ENCODE peak calls at places on chromosome 20, in six cellular contexts. A is ELR; W is NCI-H748 treated with DMSO at 0.1 percent for 48 hours; O is central memory CD4-positive, alpha-beta T cell; I is stimulated activated naive CD8-positive, alpha-beta T cell treated with anti-CD3 and anti-CD28 coated beads, Interleukin-15, Interleukin-2, amounts not matched to agents 100 U/mL and 50 U/mL, for 24 hours; S is effector memory CD4-positive, alpha-beta T cell. F is an unnamed sample.
A peak's percentile ranks its signal among the peaks of the same experiment; 100 is the strongest.

GRCh38 chr20:50003253-50003656 is 20.5 kb downstream of the SNAI1 start:
- DNase-seq in I (no peak), A (peak; percentile 89), O (no peak), W (no peak), S (no peak), F (peak; percentile 95)

GRCh38 chr20:45254867-45255266 is 503 bp upstream of the SLPI start:
- DNase-seq in S (no peak), O (no peak), W (no peak), A (peak; percentile 5), I (no peak), F (peak; percentile 92)

GRCh38 chr20:36415475-36416002 is 109.4 kb downstream of the DLGAP4 start:
- DNase-seq in I (no peak), A (no peak), W (no peak), S (no peak), O (no peak), F (no peak)

GRCh38 chr20:41524980-41525613 is 93.1 kb downstream of the CHD6 start:
- DNase-seq in W (no peak), O (no peak), I (no peak), S (no peak), A (peak; percentile 49), F (peak; percentile 77)

GRCh38 chr20:50804453-50805348 is 9.8 kb downstream of the BCAS4 start:
- DNase-seq in A (no peak), W (no peak), I (no peak), S (no peak), O (peak; percentile 33), F (no peak)

GRCh38 chr20:31903630-31904386 is 33.4 kb downstream of the TTLL9 start:
- DNase-seq in W (no peak), O (no peak), A (no peak), I (no peak), S (no peak), F (no peak)

GRCh38 chr20:32285621-32286334 is 8.3 kb downstream of the KIF3B start:
- DNase-seq in S (no peak), A (peak; percentile 43), O (peak; percentile 23), W (no peak), I (peak; percentile 48), F (peak; percentile 19)

GRCh38 chr20:32249030-32249738 is 28.3 kb upstream of the KIF3B start:
- DNase-seq in W (no peak), O (peak; percentile 83), A (no peak), S (peak; percentile 22), I (peak; percentile 42), F (no peak)

GRCh38 chr20:15042723-15043122 is 705.3 kb upstream of the FLRT3 start:
- DNase-seq in O (no peak), I (no peak), A (no peak), W (no peak), S (no peak), F (no peak)

GRCh38 chr20:45347936-45348809 is at the start of gene SDC4:
- DNase-seq in A (peak; percentile 90), I (peak; percentile 76), O (peak; percentile 43), W (peak; percentile 3), S (peak; percentile 70), F (peak; percentile 78)

GRCh38 chr20:19976595-19977372 is 40.4 kb upstream of the NAA20 start:
- DNase-seq in A (peak; percentile 92), W (no peak), O (peak; percentile 10), S (no peak), I (no peak), F (peak; percentile 78)

GRCh38 chr20:34579936-34580587 is 21.5 kb downstream of the MAP1LC3A start:
- DNase-seq in A (peak; percentile 55), W (no peak), S (no peak), O (no peak), I (no peak), F (peak; percentile 73)

GRCh38 chr20:19308151-19308550 is 95.7 kb downstream of the SLC24A3 start:
- DNase-seq in W (no peak), O (no peak), A (no peak), I (no peak), S (no peak), F (no peak)

GRCh38 chr20:59141818-59142581 is 21.6 kb upstream of the ZNF831 start:
- DNase-seq in W (no peak), I (no peak), S (no peak), A (peak; percentile 36), O (no peak), F (peak; percentile 7)

GRCh38 chr20:1887321-1887720 is 7.9 kb upstream of the SIRPA start:
- DNase-seq in A (no peak), S (no peak), W (no peak), O (no peak), I (no peak), F (no peak)

GRCh38 chr20:46572181-46572580 is 21.7 kb upstream of the OCSTAMP start:
- DNase-seq in A (no peak), S (no peak), I (no peak), W (no peak), O (no peak), F (no peak)